ENCODE peak calls at places on chromosomes 13 and 19, in five cellular contexts. Q is trophoblast cell, O is PC-3, R is cardiac muscle cell, W is IMR-90. T is an unnamed sample. For H3K36me3 and H3K9me3, the result is how much of the 10 kb centered on the place peaks cover.

GRCh38 chr13:39783051-39783450 is 127.6 kb downstream of the COG6 start:
- DNase-seq in Q (no peak), O (peak), R (no peak), W (no peak), T (no peak)

GRCh38 chr13:24683833-24684599 is 3.8 kb downstream of the ATP12A start:
- DNase-seq in Q (no peak), O (peak), R (peak), W (peak), T (peak)

GRCh38 chr19:524062-524674 is 7.4 kb upstream of the CDC34 start:
- DNase-seq in Q (peak), O (no peak), R (no peak), W (peak), T (no peak)

GRCh38 chr19:31560021-31560770 is 211.0 kb upstream of the TSHZ3 start:
- DNase-seq in Q (peak), O (no peak), R (no peak), W (peak), T (no peak)

GRCh38 chr19:43465468-43466120 is at the start of gene LYPD3:
- DNase-seq in Q (peak), O (peak), R (no peak), W (peak), T (no peak)

GRCh38 chr13:40564342-40564997 is 102.0 kb downstream of the FOXO1 start:
- DNase-seq in Q (peak), O (no peak), R (no peak), W (no peak), T (no peak)

GRCh38 chr13:43085545-43085944 is 62.2 kb downstream of the DNAJC15 start:
- DNase-seq in Q (no peak), O (peak), R (peak), W (peak), T (no peak)

GRCh38 chr13:99969934-99970760 is 1.4 kb downstream of the ZIC5 start:
- DNase-seq in Q (no peak), O (no peak), R (peak), W (no peak), T (peak)

GRCh38 chr19:30580673-30581072 is 208.5 kb downstream of the ZNF536 start:
- DNase-seq in Q (no peak), O (no peak), R (no peak), W (no peak), T (no peak)

GRCh38 chr13:22562116-22562515 is 618.7 kb upstream of the SGCG start:
- DNase-seq in Q (no peak), O (no peak), R (peak), W (no peak), T (no peak)

GRCh38 chr19:5002143-5002542 is 33.2 kb downstream of the KDM4B start:
- DNase-seq in Q (peak), O (peak), R (no peak), W (peak), T (no peak)

GRCh38 chr19:50909240-50910070 is 1.7 kb downstream of the KLK4 start:
- DNase-seq in Q (no peak), O (peak), R (peak), W (no peak), T (peak)

GRCh38 chr13:97076898-97077297 is 82.6 kb upstream of the OXGR1 start:
- DNase-seq in Q (peak), O (no peak), R (no peak), W (no peak), T (no peak)

GRCh38 chr13:110628477-110628793 is 13.1 kb downstream of the NAXD start:
- DNase-seq in Q (peak), O (no peak), R (no peak), W (no peak), T (peak)

GRCh38 chr13:75919660-75920199 is 283.6 kb downstream of the LMO7 start:
- DNase-seq in Q (no peak), O (no peak), R (no peak), W (no peak), T (no peak)

GRCh38 chr13:32454886-32455593 is 27.1 kb upstream of the N4BP2L1 start:
- DNase-seq in Q (no peak), O (no peak), R (no peak), W (no peak), T (no peak)

DNA sequence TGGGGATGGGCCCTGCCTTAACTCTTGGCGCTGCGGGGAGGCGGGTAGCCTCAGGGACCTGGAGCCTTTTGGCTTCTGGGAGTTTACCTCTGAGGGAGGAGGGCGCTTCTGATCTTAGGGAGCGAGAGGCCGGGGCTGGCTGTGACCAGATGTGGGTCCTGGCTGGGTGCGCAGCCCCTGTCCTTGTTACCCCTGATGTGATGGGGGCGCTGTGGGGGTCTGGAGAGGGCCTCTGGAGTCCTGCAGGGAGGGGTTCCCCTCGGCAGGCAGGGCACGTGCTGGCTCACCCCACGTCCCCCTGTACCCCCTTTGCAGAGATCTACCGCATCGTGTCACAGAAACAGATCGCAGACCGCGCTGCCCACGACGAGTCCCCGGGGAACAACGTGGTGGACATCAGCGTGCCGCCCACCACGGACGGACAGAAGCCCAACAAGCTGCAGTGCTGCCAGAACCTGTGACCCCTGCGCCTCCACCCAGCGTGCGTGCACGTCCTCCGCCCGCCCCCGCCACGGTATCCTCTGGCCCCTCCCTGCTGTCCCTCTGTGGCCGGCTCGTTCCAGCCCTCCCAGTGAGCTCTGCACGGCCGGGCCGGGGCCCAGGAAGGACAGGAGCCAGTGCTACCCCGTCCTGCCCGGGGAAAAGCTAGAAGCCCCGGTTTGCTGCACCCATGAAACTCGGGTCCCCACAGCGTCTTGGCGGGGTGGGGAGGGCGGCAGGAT is 9.8 kb upstream of the MARCHF2 start:
- DNase-seq in Q (no peak), O (no peak), R (no peak), W (no peak), T (no peak)
- H3K36me3 ChIP-seq in Q (half or more), O (under half), R (under half), W (under half), T (under half)

GRCh38 chr19:9445037-9445436 is 9.7 kb upstream of the ZNF266 start:
- DNase-seq in Q (no peak), O (no peak), R (no peak), W (no peak), T (no peak)
- H3K9me3 ChIP-seq in Q (under half), O (half or more), R (under half), W (half or more), T (under half)

GRCh38 chr19:38990949-38991697 is 15.6 kb upstream of the FBXO17 start:
- DNase-seq in Q (no peak), O (peak), R (no peak), W (no peak), T (no peak)

GRCh38 chr19:38988632-38989031 is 13.1 kb upstream of the FBXO17 start:
- DNase-seq in Q (no peak), O (no peak), R (no peak), W (no peak), T (no peak)

GRCh38 chr19:38993271-38993670 is 17.7 kb upstream of the FBXO17 start:
- DNase-seq in Q (no peak), O (peak), R (no peak), W (peak), T (no peak)

GRCh38 chr19:38985262-38985661 is 9.7 kb upstream of the FBXO17 start:
- DNase-seq in Q (no peak), O (no peak), R (no peak), W (no peak), T (no peak)

GRCh38 chr19:38989066-38989605 is 13.6 kb upstream of the FBXO17 start:
- DNase-seq in Q (no peak), O (peak), R (peak), W (no peak), T (peak)
- H3K36me3 ChIP-seq in Q (under half), O (under half), R (under half), W (under half), T (under half)

GRCh38 chr19:11611730-11612129 is 14.4 kb downstream of the ZNF627 start:
- DNase-seq in Q (no peak), O (no peak), R (no peak), W (no peak), T (no peak)

GRCh38 chr19:11612816-11613511 is 15.7 kb downstream of the ZNF627 start:
- DNase-seq in Q (no peak), O (no peak), R (no peak), W (no peak), T (no peak)

DNA sequence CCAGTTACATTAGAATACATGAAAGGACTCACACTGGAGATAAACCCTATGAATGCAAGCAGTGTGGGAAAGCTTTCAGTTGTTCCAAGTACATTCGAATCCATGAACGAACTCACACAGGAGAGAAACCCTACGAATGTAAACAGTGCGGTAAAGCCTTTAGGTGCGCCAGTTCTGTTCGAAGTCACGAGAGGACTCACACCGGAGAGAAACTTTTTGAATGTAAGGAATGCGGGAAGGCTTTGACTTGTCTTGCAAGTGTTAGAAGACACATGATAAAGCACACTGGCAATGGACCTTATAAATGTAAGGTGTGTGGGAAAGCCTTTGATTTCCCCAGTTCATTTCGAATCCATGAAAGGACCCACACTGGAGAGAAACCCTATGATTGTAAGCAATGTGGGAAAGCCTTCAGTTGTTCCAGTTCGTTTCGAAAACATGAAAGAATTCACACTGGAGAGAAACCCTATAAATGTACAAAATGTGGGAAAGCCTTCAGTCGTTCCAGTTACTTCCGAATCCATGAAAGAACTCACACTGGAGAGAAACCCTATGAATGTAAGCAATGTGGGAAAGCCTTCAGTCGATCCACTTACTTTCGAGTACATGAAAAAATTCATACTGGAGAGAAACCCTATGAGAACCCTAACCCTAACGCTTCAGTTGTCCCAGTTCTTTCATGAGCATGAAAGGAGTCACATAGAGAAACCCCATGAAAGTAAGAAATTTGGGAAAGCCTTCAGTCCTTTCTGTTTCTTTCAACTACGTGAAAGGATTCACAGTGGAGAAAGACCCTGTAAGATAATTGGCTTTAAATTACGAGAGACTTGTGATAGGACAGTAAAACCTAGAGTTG is 20.2 kb downstream of the ZNF627 start:
- DNase-seq in Q (no peak), O (no peak), R (no peak), W (no peak), T (no peak)
- H3K9me3 ChIP-seq in Q (under half), O (under half), R (under half), W (under half), T (under half)

GRCh38 chr19:34457446-34457845 is 24.1 kb upstream of the WTIP start:
- DNase-seq in Q (no peak), O (no peak), R (no peak), W (no peak), T (no peak)

GRCh38 chr19:34461375-34462100 is 20.0 kb upstream of the WTIP start:
- DNase-seq in Q (no peak), O (no peak), R (no peak), W (peak), T (no peak)

GRCh38 chr19:34454685-34455084 is 26.5 kb downstream of the UBA2 start:
- DNase-seq in Q (no peak), O (no peak), R (no peak), W (no peak), T (no peak)

DNA sequence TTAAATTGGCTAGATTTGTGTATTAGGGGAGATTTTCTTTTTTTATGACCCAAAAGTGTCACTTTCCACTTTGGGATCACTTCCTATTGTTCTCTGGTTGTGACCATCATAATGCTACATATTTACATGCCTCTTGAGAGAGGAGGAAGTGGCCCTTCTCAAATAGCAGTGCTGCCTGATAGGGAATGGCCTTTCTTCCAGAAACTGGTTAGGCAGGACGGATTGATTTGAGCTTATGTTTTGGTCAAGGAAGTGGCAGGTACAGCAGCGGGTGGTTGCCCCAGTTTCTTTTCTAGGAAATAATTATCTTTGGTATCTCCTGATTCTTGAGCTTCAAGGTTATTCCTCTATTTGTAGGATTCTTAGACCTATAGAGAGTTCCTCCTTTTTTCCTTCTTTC is 21.9 kb upstream of the WTIP start:
- DNase-seq in Q (no peak), O (peak), R (no peak), W (no peak), T (no peak)
- H3K36me3 ChIP-seq in Q (under half), O (half or more), R (half or more), W (half or more), T (half or more)

GRCh38 chr19:27876489-27876888 is 1336.5 kb downstream of the UQCRFS1 start:
- DNase-seq in Q (no peak), O (no peak), R (no peak), W (no peak), T (no peak)
- H3K9me3 ChIP-seq in Q (under half), O (under half), R (under half), W (under half), T (under half)

DNA sequence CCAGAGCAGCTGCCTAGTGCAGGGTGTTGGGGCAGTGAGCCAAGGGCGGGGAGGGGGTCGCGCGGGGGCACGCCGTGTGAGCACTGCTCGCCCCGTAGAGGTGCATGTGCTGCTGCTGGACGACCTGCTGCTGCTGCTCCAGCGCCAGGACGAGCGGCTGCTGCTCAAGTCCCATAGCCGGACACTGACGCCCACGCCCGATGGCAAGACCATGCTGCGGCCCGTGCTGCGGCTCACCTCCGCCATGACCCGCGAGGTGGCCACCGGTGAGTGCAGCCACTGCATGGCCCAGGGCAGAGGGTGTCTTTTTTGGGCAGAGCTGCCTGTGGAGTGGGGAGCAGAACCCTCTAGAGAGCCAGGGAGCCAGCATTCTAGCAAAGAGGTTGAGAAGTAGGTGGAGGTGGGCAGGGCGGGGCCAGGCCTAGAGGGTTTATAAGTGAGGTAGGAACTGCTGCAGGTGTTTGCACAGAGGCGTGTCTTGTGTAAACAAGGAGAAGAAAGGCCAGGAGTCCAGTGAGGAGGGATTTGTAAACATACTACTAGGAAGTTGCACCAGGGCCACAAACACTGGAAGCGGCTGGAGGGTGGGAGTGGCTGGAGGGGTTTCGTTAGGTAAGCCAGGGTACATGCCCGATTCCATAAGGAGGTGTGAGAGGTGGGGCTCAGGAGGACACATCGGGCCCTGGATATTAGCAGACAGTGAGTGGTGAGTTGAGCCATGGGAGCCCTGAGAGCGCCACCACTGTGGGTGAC is 21.3 kb downstream of the ARHGEF1 start:
- DNase-seq in Q (no peak), O (peak), R (no peak), W (no peak), T (no peak)
- H3K36me3 ChIP-seq in Q (half or more), O (under half), R (under half), W (half or more), T (under half)

GRCh38 chr19:56811480-56811879 is 29.0 kb downstream of the PEG3 start:
- DNase-seq in Q (no peak), O (no peak), R (no peak), W (no peak), T (no peak)
- H3K9me3 ChIP-seq in Q (under half), O (under half), R (under half), W (under half), T (under half)